ENCODE peak calls at places on chromosomes 3 and 15, in seven cellular contexts. One of them, this sample, is unnamed.

GRCh38 chr3:136938334-136938733 is 19.4 kb upstream of the IL20RB start:
- DNase-seq in activated CD4-positive, alpha-beta T cell treated with anti-CD3 and anti-CD28 coated beads for 36 hours: no peak
- DNase-seq in astrocyte of the spinal cord: peak; percentile 45
- DNase-seq in BJ: no peak
- DNase-seq in nephron progenitor cell: no peak
- DNase-seq in ureter: no peak
- DNase-seq in anterior cingulate cortex: no peak
- DNase-seq in this sample: no peak

GRCh38 chr3:85475346-85475745 is 516.6 kb downstream of the CADM2 start:
- DNase-seq in astrocyte of the spinal cord: no peak
- DNase-seq in activated CD4-positive, alpha-beta T cell treated with anti-CD3 and anti-CD28 coated beads for 36 hours: no peak
- DNase-seq in ureter: no peak
- DNase-seq in nephron progenitor cell: no peak
- DNase-seq in BJ: no peak
- DNase-seq in anterior cingulate cortex: no peak
- DNase-seq in this sample: no peak

GRCh38 chr15:90165659-90166489 is 35.3 kb upstream of the SEMA4B start:
- DNase-seq in astrocyte of the spinal cord: peak; percentile 98
- DNase-seq in anterior cingulate cortex: no peak
- DNase-seq in nephron progenitor cell: peak; percentile 49
- DNase-seq in BJ: peak; percentile 97
- DNase-seq in ureter: peak; percentile 95
- DNase-seq in activated CD4-positive, alpha-beta T cell treated with anti-CD3 and anti-CD28 coated beads for 36 hours: peak; percentile 81
- DNase-seq in this sample: no peak

GRCh38 chr3:18295171-18295920 is 129.8 kb downstream of the SATB1 start:
- DNase-seq in activated CD4-positive, alpha-beta T cell treated with anti-CD3 and anti-CD28 coated beads for 36 hours: peak; percentile 71
- DNase-seq in astrocyte of the spinal cord: peak; percentile 81
- DNase-seq in ureter: peak; percentile 62
- DNase-seq in anterior cingulate cortex: no peak
- DNase-seq in nephron progenitor cell: peak; percentile 23
- DNase-seq in BJ: peak; percentile 19
- DNase-seq in this sample: no peak

GRCh38 chr3:62184559-62184958 is 188.8 kb downstream of the FEZF2 start:
- DNase-seq in BJ: no peak
- DNase-seq in astrocyte of the spinal cord: no peak
- DNase-seq in ureter: no peak
- DNase-seq in nephron progenitor cell: peak; percentile 14
- DNase-seq in activated CD4-positive, alpha-beta T cell treated with anti-CD3 and anti-CD28 coated beads for 36 hours: no peak
- DNase-seq in anterior cingulate cortex: peak; percentile 27
- DNase-seq in this sample: no peak

GRCh38 chr3:65098400-65098799 is 410.6 kb upstream of the ADAMTS9 start:
- DNase-seq in ureter: no peak
- DNase-seq in nephron progenitor cell: no peak
- DNase-seq in astrocyte of the spinal cord: no peak
- DNase-seq in BJ: no peak
- DNase-seq in activated CD4-positive, alpha-beta T cell treated with anti-CD3 and anti-CD28 coated beads for 36 hours: no peak
- DNase-seq in anterior cingulate cortex: no peak
- DNase-seq in this sample: no peak

GRCh38 chr3:88957751-88958452 is 149.5 kb upstream of the EPHA3 start:
- DNase-seq in astrocyte of the spinal cord: peak; percentile 93
- DNase-seq in anterior cingulate cortex: no peak
- DNase-seq in nephron progenitor cell: no peak
- DNase-seq in activated CD4-positive, alpha-beta T cell treated with anti-CD3 and anti-CD28 coated beads for 36 hours: no peak
- DNase-seq in ureter: no peak
- DNase-seq in BJ: peak; percentile 60
- DNase-seq in this sample: no peak

GRCh38 chr3:13706886-13707285 is 158.0 kb downstream of the FBLN2 start:
- DNase-seq in nephron progenitor cell: no peak
- DNase-seq in ureter: peak; percentile 23
- DNase-seq in BJ: no peak
- DNase-seq in anterior cingulate cortex: no peak
- DNase-seq in activated CD4-positive, alpha-beta T cell treated with anti-CD3 and anti-CD28 coated beads for 36 hours: no peak
- DNase-seq in astrocyte of the spinal cord: no peak
- DNase-seq in this sample: no peak

GRCh38 chr15:68957686-68958085 is 27.4 kb downstream of the SPESP1 start:
- DNase-seq in anterior cingulate cortex: no peak
- DNase-seq in astrocyte of the spinal cord: no peak
- DNase-seq in nephron progenitor cell: no peak
- DNase-seq in BJ: no peak
- DNase-seq in activated CD4-positive, alpha-beta T cell treated with anti-CD3 and anti-CD28 coated beads for 36 hours: no peak
- DNase-seq in ureter: no peak
- DNase-seq in this sample: no peak

This sample was measured in frontal cortex.